ENCODE peak calls at places on chromosomes 4 and X, in seven cellular contexts. One of them, this sample, is unnamed.

GRCh38 chr4:159366966-159367365 is 264.1 kb downstream of the RAPGEF2 start:
- DNase-seq in sigmoid colon: no peak
- DNase-seq in A549: no peak
- DNase-seq in stomach: no peak
- DNase-seq in esophagus muscularis mucosa: no peak
- DNase-seq in transverse colon: no peak
- DNase-seq in tibial nerve: no peak
- DNase-seq in this sample: no peak

GRCh38 chrX:42615161-42615563 is 162.8 kb downstream of the PPP1R2C start:
- DNase-seq in stomach: no peak
- DNase-seq in esophagus muscularis mucosa: no peak
- DNase-seq in A549: no peak
- DNase-seq in sigmoid colon: no peak
- DNase-seq in tibial nerve: no peak
- DNase-seq in transverse colon: peak
- DNase-seq in this sample: no peak

GRCh38 chr4:107444-108429 is 16.6 kb upstream of the ZNF718 start:
- DNase-seq in sigmoid colon: no peak
- DNase-seq in tibial nerve: no peak
- DNase-seq in esophagus muscularis mucosa: no peak
- DNase-seq in transverse colon: no peak
- DNase-seq in stomach: no peak
- DNase-seq in A549: no peak
- DNase-seq in this sample: no peak

GRCh38 chrX:147191361-147191760 is 376.8 kb upstream of the CXorf51A start:
- DNase-seq in stomach: no peak
- DNase-seq in sigmoid colon: no peak
- DNase-seq in esophagus muscularis mucosa: no peak
- DNase-seq in transverse colon: no peak
- DNase-seq in tibial nerve: no peak
- DNase-seq in A549: no peak
- DNase-seq in this sample: no peak

GRCh38 chrX:12113321-12113720 is 25.0 kb upstream of the FRMPD4 start:
- DNase-seq in A549: no peak
- DNase-seq in tibial nerve: no peak
- DNase-seq in esophagus muscularis mucosa: no peak
- DNase-seq in sigmoid colon: no peak
- DNase-seq in transverse colon: no peak
- DNase-seq in stomach: no peak
- DNase-seq in this sample: no peak

GRCh38 chr4:21113496-21114213 is 413.4 kb downstream of the PACRGL start:
- DNase-seq in transverse colon: no peak
- DNase-seq in tibial nerve: no peak
- DNase-seq in sigmoid colon: no peak
- DNase-seq in stomach: no peak
- DNase-seq in esophagus muscularis mucosa: no peak
- DNase-seq in A549: no peak
- DNase-seq in this sample: no peak

GRCh38 chr4:17934286-17934685 is 87.3 kb downstream of the LCORL start:
- DNase-seq in sigmoid colon: no peak
- DNase-seq in tibial nerve: no peak
- DNase-seq in transverse colon: no peak
- DNase-seq in A549: no peak
- DNase-seq in stomach: no peak
- DNase-seq in esophagus muscularis mucosa: no peak
- DNase-seq in this sample: no peak

GRCh38 chr4:102285831-102286230 is 59.5 kb downstream of the SLC39A8 start:
- DNase-seq in sigmoid colon: no peak
- DNase-seq in A549: no peak
- DNase-seq in esophagus muscularis mucosa: no peak
- DNase-seq in stomach: no peak
- DNase-seq in tibial nerve: no peak
- DNase-seq in transverse colon: no peak
- DNase-seq in this sample: no peak

GRCh38 chrX:101397779-101398178 is 7.0 kb downstream of the RPL36A start:
- DNase-seq in transverse colon: no peak
- DNase-seq in sigmoid colon: no peak
- DNase-seq in stomach: no peak
- DNase-seq in esophagus muscularis mucosa: no peak
- DNase-seq in tibial nerve: no peak
- DNase-seq in A549: no peak
- DNase-seq in this sample: no peak

GRCh38 chr4:38687571-38688011 is 23.6 kb downstream of the KLF3 start:
- DNase-seq in stomach: no peak
- DNase-seq in sigmoid colon: no peak
- DNase-seq in transverse colon: no peak
- DNase-seq in tibial nerve: no peak
- DNase-seq in esophagus muscularis mucosa: peak
- DNase-seq in A549: no peak
- DNase-seq in this sample: no peak

GRCh38 chrX:31260351-31260750 is 188.5 kb upstream of the FTHL17 start:
- DNase-seq in stomach: no peak
- DNase-seq in A549: no peak
- DNase-seq in esophagus muscularis mucosa: no peak
- DNase-seq in sigmoid colon: no peak
- DNase-seq in tibial nerve: no peak
- DNase-seq in transverse colon: no peak
- DNase-seq in this sample: no peak

GRCh38 chr4:112038861-112039260 is 106.4 kb upstream of the FAM241A start:
- DNase-seq in esophagus muscularis mucosa: no peak
- DNase-seq in tibial nerve: no peak
- DNase-seq in sigmoid colon: no peak
- DNase-seq in transverse colon: no peak
- DNase-seq in stomach: no peak
- DNase-seq in A549: no peak
- DNase-seq in this sample: no peak

GRCh38 chr4:111854494-111855087 is 290.7 kb upstream of the FAM241A start:
- DNase-seq in A549: peak
- DNase-seq in transverse colon: peak
- DNase-seq in esophagus muscularis mucosa: no peak
- DNase-seq in stomach: no peak
- DNase-seq in tibial nerve: no peak
- DNase-seq in sigmoid colon: no peak
- DNase-seq in this sample: no peak

GRCh38 chrX:16725067-16725466 is 5.7 kb downstream of the SYAP1 start:
- DNase-seq in A549: no peak
- DNase-seq in transverse colon: no peak
- DNase-seq in stomach: no peak
- DNase-seq in esophagus muscularis mucosa: no peak
- DNase-seq in tibial nerve: no peak
- DNase-seq in sigmoid colon: peak
- DNase-seq in this sample: no peak

GRCh38 chr4:170137466-170137865 is 47.7 kb upstream of the AADAT start:
- DNase-seq in tibial nerve: no peak
- DNase-seq in stomach: no peak
- DNase-seq in A549: no peak
- DNase-seq in esophagus muscularis mucosa: no peak
- DNase-seq in sigmoid colon: no peak
- DNase-seq in transverse colon: no peak
- DNase-seq in this sample: no peak

GRCh38 chr4:170138580-170139194 is 48.9 kb upstream of the AADAT start:
- DNase-seq in stomach: peak
- DNase-seq in sigmoid colon: peak
- DNase-seq in esophagus muscularis mucosa: no peak
- DNase-seq in A549: peak
- DNase-seq in tibial nerve: peak
- DNase-seq in transverse colon: peak
- DNase-seq in this sample: peak

GRCh38 chr4:170139764-170140163 is 50.0 kb upstream of the AADAT start:
- DNase-seq in esophagus muscularis mucosa: no peak
- DNase-seq in A549: no peak
- DNase-seq in transverse colon: no peak
- DNase-seq in stomach: no peak
- DNase-seq in sigmoid colon: no peak
- DNase-seq in tibial nerve: no peak
- DNase-seq in this sample: no peak

DNA sequence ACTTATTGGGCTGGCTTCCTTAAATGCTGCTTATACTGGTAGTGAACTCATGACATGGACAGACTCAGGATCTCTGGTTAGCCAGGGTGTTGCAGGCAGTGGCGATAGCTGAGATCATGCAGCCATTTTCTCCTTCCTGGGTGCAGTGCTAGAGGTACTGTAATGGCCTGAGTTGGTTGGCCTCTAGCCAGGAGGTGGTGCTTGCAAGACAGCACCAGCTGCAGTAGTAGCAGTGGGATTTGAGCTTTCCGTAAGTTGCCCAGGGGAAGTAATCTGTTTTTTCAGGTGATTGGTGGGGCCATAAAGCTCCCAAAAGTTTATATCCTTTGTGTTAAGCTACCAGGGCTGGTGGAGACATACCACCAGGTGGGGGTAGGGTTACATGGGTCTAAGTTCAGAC is 45.1 kb upstream of the AADAT start:
- DNase-seq in tibial nerve: no peak
- DNase-seq in transverse colon: peak
- DNase-seq in A549: no peak
- DNase-seq in esophagus muscularis mucosa: no peak
- DNase-seq in stomach: no peak
- DNase-seq in sigmoid colon: no peak
- DNase-seq in this sample: no peak
- H3K27ac ChIP-seq in tibial nerve: no peak
- H3K27ac ChIP-seq in transverse colon: no peak
- H3K27ac ChIP-seq in A549: no peak
- H3K27ac ChIP-seq in esophagus muscularis mucosa: no peak
- H3K27ac ChIP-seq in stomach: no peak
- H3K27ac ChIP-seq in sigmoid colon: no peak
- H3K27ac ChIP-seq in this sample: no peak

GRCh38 chrX:134684956-134685355 is 26.7 kb upstream of the PLAC1 start:
- DNase-seq in A549: no peak
- DNase-seq in tibial nerve: no peak
- DNase-seq in transverse colon: no peak
- DNase-seq in stomach: no peak
- DNase-seq in esophagus muscularis mucosa: no peak
- DNase-seq in sigmoid colon: no peak
- DNase-seq in this sample: no peak

GRCh38 chrX:134679644-134680043 is 21.4 kb upstream of the PLAC1 start:
- DNase-seq in esophagus muscularis mucosa: no peak
- DNase-seq in sigmoid colon: no peak
- DNase-seq in tibial nerve: no peak
- DNase-seq in A549: no peak
- DNase-seq in transverse colon: no peak
- DNase-seq in stomach: no peak
- DNase-seq in this sample: no peak

GRCh38 chrX:134685662-134686061 is 27.4 kb upstream of the PLAC1 start:
- DNase-seq in sigmoid colon: no peak
- DNase-seq in esophagus muscularis mucosa: no peak
- DNase-seq in transverse colon: no peak
- DNase-seq in stomach: no peak
- DNase-seq in A549: no peak
- DNase-seq in tibial nerve: no peak
- DNase-seq in this sample: no peak

GRCh38 chrX:134682081-134682480 is 23.8 kb upstream of the PLAC1 start:
- DNase-seq in A549: no peak
- DNase-seq in esophagus muscularis mucosa: no peak
- DNase-seq in tibial nerve: no peak
- DNase-seq in transverse colon: no peak
- DNase-seq in stomach: no peak
- DNase-seq in sigmoid colon: no peak
- DNase-seq in this sample: no peak

DNA sequence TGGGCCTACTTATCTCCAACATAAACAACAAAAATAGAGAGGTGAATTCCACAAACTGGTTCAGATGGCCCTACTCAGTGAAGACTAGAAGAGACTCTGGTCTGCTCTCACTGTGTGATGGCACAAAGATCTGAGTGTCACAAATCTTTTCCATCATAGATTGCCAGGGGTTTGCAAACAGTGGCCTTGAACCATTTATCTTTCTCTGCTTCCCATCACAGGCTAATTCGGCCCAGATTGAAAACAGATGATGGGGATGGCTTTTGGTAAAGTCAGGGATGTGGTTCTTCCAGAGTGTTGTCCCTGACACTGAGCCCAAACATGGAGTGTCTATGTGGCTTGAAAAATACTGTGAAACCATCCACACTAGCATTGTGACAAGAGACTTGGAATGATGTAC is 25.1 kb upstream of the PLAC1 start:
- DNase-seq in A549: no peak
- DNase-seq in esophagus muscularis mucosa: no peak
- DNase-seq in sigmoid colon: no peak
- DNase-seq in stomach: no peak
- DNase-seq in tibial nerve: no peak
- DNase-seq in transverse colon: no peak
- DNase-seq in this sample: no peak
- TF ChIP-seq EP300 in A549: no peak
- TF ChIP-seq EP300 in esophagus muscularis mucosa: no peak
- TF ChIP-seq EP300 in sigmoid colon: no peak
- TF ChIP-seq EP300 in stomach: no peak
- TF ChIP-seq EP300 in tibial nerve: no peak
- TF ChIP-seq EP300 in transverse colon: no peak
- TF ChIP-seq EP300 in this sample: no peak

DNA sequence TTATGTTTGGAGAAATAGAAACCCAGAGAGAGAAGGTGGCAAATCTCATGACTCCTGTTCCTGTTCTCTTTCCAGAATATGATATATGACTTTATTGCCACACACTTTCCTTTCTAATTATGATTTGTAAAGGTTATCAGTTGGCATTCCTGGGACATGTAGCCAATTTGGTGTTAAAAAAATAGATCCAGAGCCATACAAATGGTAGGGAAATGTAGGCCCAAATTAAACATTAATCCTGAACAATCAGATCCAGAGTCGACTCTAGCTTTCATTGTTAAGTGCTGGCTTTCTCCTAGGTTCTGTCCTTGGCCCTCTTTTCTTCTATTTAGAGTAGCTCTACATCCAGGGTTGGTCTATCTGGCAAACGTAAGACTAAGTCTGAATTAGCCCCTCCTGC is 69.8 kb upstream of the LONRF3 start:
- DNase-seq in transverse colon: no peak
- DNase-seq in esophagus muscularis mucosa: no peak
- DNase-seq in stomach: no peak
- DNase-seq in sigmoid colon: no peak
- DNase-seq in tibial nerve: no peak
- DNase-seq in A549: no peak
- DNase-seq in this sample: no peak
- H3K27ac ChIP-seq in transverse colon: no peak
- H3K27ac ChIP-seq in esophagus muscularis mucosa: no peak
- H3K27ac ChIP-seq in stomach: no peak
- H3K27ac ChIP-seq in sigmoid colon: no peak
- H3K27ac ChIP-seq in tibial nerve: no peak
- H3K27ac ChIP-seq in A549: no peak
- H3K27ac ChIP-seq in this sample: no peak

GRCh38 chr4:154564311-154564710 is 1.5 kb downstream of the FGB start:
- DNase-seq in transverse colon: no peak
- DNase-seq in sigmoid colon: no peak
- DNase-seq in stomach: no peak
- DNase-seq in tibial nerve: no peak
- DNase-seq in esophagus muscularis mucosa: no peak
- DNase-seq in A549: no peak
- DNase-seq in this sample: no peak

GRCh38 chr4:154562697-154563254 is at the start of gene FGB:
- DNase-seq in stomach: no peak
- DNase-seq in tibial nerve: no peak
- DNase-seq in sigmoid colon: no peak
- DNase-seq in transverse colon: no peak
- DNase-seq in A549: no peak
- DNase-seq in esophagus muscularis mucosa: no peak
- DNase-seq in this sample: no peak

GRCh38 chr4:154559931-154560801 is 2.6 kb upstream of the FGB start:
- DNase-seq in sigmoid colon: no peak
- DNase-seq in A549: no peak
- DNase-seq in transverse colon: peak
- DNase-seq in tibial nerve: no peak
- DNase-seq in stomach: no peak
- DNase-seq in esophagus muscularis mucosa: no peak
- DNase-seq in this sample: no peak

GRCh38 chr4:154559141-154559841 is 3.5 kb upstream of the FGB start:
- DNase-seq in transverse colon: no peak
- DNase-seq in A549: peak
- DNase-seq in tibial nerve: no peak
- DNase-seq in esophagus muscularis mucosa: no peak
- DNase-seq in sigmoid colon: no peak
- DNase-seq in stomach: no peak
- DNase-seq in this sample: no peak

GRCh38 chr4:154560824-154561231 is 2.0 kb upstream of the FGB start:
- DNase-seq in stomach: no peak
- DNase-seq in tibial nerve: no peak
- DNase-seq in transverse colon: no peak
- DNase-seq in A549: no peak
- DNase-seq in esophagus muscularis mucosa: no peak
- DNase-seq in sigmoid colon: no peak
- DNase-seq in this sample: no peak
- TF ChIP-seq EP300 in stomach: no peak
- TF ChIP-seq EP300 in tibial nerve: no peak
- TF ChIP-seq EP300 in transverse colon: no peak
- TF ChIP-seq EP300 in A549: peak
- TF ChIP-seq EP300 in esophagus muscularis mucosa: no peak
- TF ChIP-seq EP300 in sigmoid colon: no peak
- TF ChIP-seq EP300 in this sample: no peak